ENCODE peak calls at places on chromosomes 1 and 21, in five cellular contexts. Y, N, Z, J and P are unnamed samples.

GRCh38 chr1:24112381-24113169 is 640 bp upstream of the MYOM3 start:
- DNase-seq in Y (peak), N (peak), Z (peak), J (peak), P (peak)

GRCh38 chr1:183604048-183604808 is 14.0 kb upstream of the NCF2 start:
- DNase-seq in Y (no peak), N (peak), Z (no peak), J (no peak), P (no peak)

GRCh38 chr1:191629836-191630235 is 528.4 kb upstream of the RGS18 start:
- DNase-seq in Y (no peak), N (no peak), Z (no peak), J (no peak), P (no peak)

GRCh38 chr1:16226495-16227179 is 10.3 kb downstream of the CPLANE2 start:
- DNase-seq in Y (no peak), N (no peak), Z (no peak), J (no peak), P (peak)

GRCh38 chr1:83033682-83034081 is 965.2 kb downstream of the TTLL7 start:
- DNase-seq in Y (no peak), N (no peak), Z (no peak), J (no peak), P (no peak)

GRCh38 chr1:235069577-235070563 is 58.8 kb downstream of the TOMM20 start:
- DNase-seq in Y (no peak), N (no peak), Z (peak), J (peak), P (peak)

GRCh38 chr1:228096416-228097332 is 6.5 kb downstream of the C1orf35 start:
- DNase-seq in Y (no peak), N (no peak), Z (peak), J (no peak), P (no peak)

GRCh38 chr1:199859525-199859924 is 168.0 kb upstream of the NR5A2 start:
- DNase-seq in Y (no peak), N (peak), Z (peak), J (no peak), P (no peak)

GRCh38 chr21:40255665-40256064 is 388.4 kb downstream of the PCP4 start:
- DNase-seq in Y (no peak), N (no peak), Z (no peak), J (no peak), P (no peak)

GRCh38 chr21:38273745-38274544 is 17.2 kb downstream of the KCNJ15 start:
- DNase-seq in Y (no peak), N (peak), Z (no peak), J (no peak), P (no peak)

GRCh38 chr1:29469457-29469856 is 233.1 kb downstream of the PTPRU start:
- DNase-seq in Y (no peak), N (no peak), Z (no peak), J (no peak), P (no peak)

GRCh38 chr1:31904339-31905092 is 33.7 kb downstream of the PTP4A2 start:
- DNase-seq in Y (no peak), N (no peak), Z (no peak), J (no peak), P (no peak)

GRCh38 chr1:115933625-115934024 is 42.7 kb upstream of the SLC22A15 start:
- DNase-seq in Y (no peak), N (no peak), Z (no peak), J (no peak), P (no peak)

GRCh38 chr1:178594133-178594532 is 81.2 kb downstream of the TEX35 start:
- DNase-seq in Y (no peak), N (no peak), Z (no peak), J (no peak), P (no peak)

GRCh38 chr1:184419734-184420161 is 32.9 kb downstream of the C1orf21 start:
- DNase-seq in Y (no peak), N (no peak), Z (no peak), J (no peak), P (peak)

GRCh38 chr1:27934818-27935549 is at the start of gene SMPDL3B:
- DNase-seq in Y (no peak), N (peak), Z (peak), J (no peak), P (peak)

GRCh38 chr1:44694863-44695478 is 20.5 kb downstream of the ARMH1 start:
- DNase-seq in Y (no peak), N (no peak), Z (no peak), J (no peak), P (no peak)

GRCh38 chr21:33121715-33122475 is 52.0 kb downstream of the OLIG1 start:
- DNase-seq in Y (no peak), N (no peak), Z (no peak), J (no peak), P (no peak)

GRCh38 chr1:203026666-203027663 is 674 bp downstream of the PPFIA4 start:
- DNase-seq in Y (no peak), N (no peak), Z (peak), J (no peak), P (peak)

GRCh38 chr1:35640380-35641232 is 720 bp downstream of the PSMB2 start:
- DNase-seq in Y (no peak), N (peak), Z (no peak), J (no peak), P (no peak)

GRCh38 chr1:18632218-18632588 is 1.6 kb downstream of the PAX7 start:
- DNase-seq in Y (no peak), N (no peak), Z (no peak), J (no peak), P (no peak)

GRCh38 chr21:44530903-44531605 is 8.9 kb downstream of the KRTAP10-1 start:
- DNase-seq in Y (no peak), N (no peak), Z (no peak), J (no peak), P (no peak)

GRCh38 chr1:203173156-203173555 is 2.5 kb downstream of the MYBPH start:
- DNase-seq in Y (no peak), N (no peak), Z (no peak), J (no peak), P (no peak)

GRCh38 chr21:45950740-45951515 is 30.6 kb upstream of the COL6A1 start:
- DNase-seq in Y (no peak), N (no peak), Z (no peak), J (no peak), P (peak)

GRCh38 chr1:65317866-65318653 is 8.7 kb downstream of the DNAJC6 start:
- DNase-seq in Y (no peak), N (no peak), Z (no peak), J (no peak), P (no peak)

GRCh38 chr1:206646504-206646903 is 11.2 kb downstream of the DYRK3 start:
- DNase-seq in Y (no peak), N (no peak), Z (no peak), J (no peak), P (no peak)

GRCh38 chr1:227192163-227192562 is 126.1 kb downstream of the CDC42BPA start:
- DNase-seq in Y (no peak), N (no peak), Z (no peak), J (peak), P (peak)

GRCh38 chr1:207009182-207009850 is 23.2 kb downstream of the C1orf116 start:
- DNase-seq in Y (no peak), N (no peak), Z (no peak), J (no peak), P (no peak)

GRCh38 chr1:162056043-162056442 is 13.4 kb upstream of the NOS1AP start:
- DNase-seq in Y (peak), N (peak), Z (no peak), J (no peak), P (peak)

GRCh38 chr1:27885620-27886352 is 13.4 kb downstream of the THEMIS2 start:
- DNase-seq in Y (no peak), N (peak), Z (no peak), J (no peak), P (no peak)

GRCh38 chr1:110163591-110163990 is 13.3 kb downstream of the SLC6A17 start:
- DNase-seq in Y (no peak), N (no peak), Z (no peak), J (no peak), P (no peak)

GRCh38 chr1:119467219-119467618 is 39.8 kb upstream of the HSD3B1 start:
- DNase-seq in Y (no peak), N (no peak), Z (no peak), J (no peak), P (no peak)

GRCh38 chr1:229973297-229973612 is 93.8 kb upstream of the GALNT2 start:
- DNase-seq in Y (no peak), N (no peak), Z (no peak), J (no peak), P (no peak)

GRCh38 chr1:81681570-81681969 is 119.2 kb upstream of the ADGRL2 start:
- DNase-seq in Y (no peak), N (no peak), Z (no peak), J (no peak), P (no peak)

GRCh38 chr1:59926381-59927243 is at the start of gene CYP2J2:
- DNase-seq in Y (peak), N (no peak), Z (peak), J (no peak), P (peak)

GRCh38 chr1:207838156-207839082 is 72.5 kb downstream of the CD34 start:
- DNase-seq in Y (no peak), N (no peak), Z (no peak), J (no peak), P (no peak)

GRCh38 chr1:16082283-16083038 is 9.0 kb upstream of the FAM131C start:
- DNase-seq in Y (peak), N (peak), Z (peak), J (no peak), P (peak)

GRCh38 chr21:39531777-39532333 is 80.1 kb downstream of the SH3BGR start:
- DNase-seq in Y (no peak), N (no peak), Z (no peak), J (no peak), P (no peak)

GRCh38 chr21:17554619-17555472 is 42.0 kb downstream of the CXADR start:
- DNase-seq in Y (no peak), N (no peak), Z (peak), J (no peak), P (no peak)